ENCODE peak calls at places on chromosomes 12 and 14, in nine cellular contexts. Q, R, M, O, C, X, B, L and E are unnamed samples.

GRCh38 chr14:66117600-66117999 is 368.6 kb upstream of the CCDC196 start:
- DNase-seq in R (no peak), X (no peak), L (no peak), B (no peak), M (no peak), O (peak), C (no peak), Q (peak), E (no peak)

GRCh38 chr12:93790472-93791152 is 113.4 kb downstream of the CRADD start:
- DNase-seq in O (no peak), L (no peak), Q (peak), X (no peak), C (no peak), B (no peak), M (no peak), R (no peak), E (no peak)

GRCh38 chr14:55133416-55133815 is 4.4 kb downstream of the LGALS3 start:
- DNase-seq in M (no peak), X (no peak), B (no peak), O (peak), L (no peak), Q (peak), C (no peak), R (no peak), E (no peak)

GRCh38 chr12:131941116-131941986 is 8.4 kb upstream of the EP400 start:
- DNase-seq in M (no peak), Q (no peak), R (peak), B (peak), O (no peak), C (peak), X (no peak), L (no peak), E (no peak)

GRCh38 chr12:53638057-53638456 is 11.9 kb upstream of the ATF7 start:
- DNase-seq in C (no peak), M (no peak), R (no peak), Q (no peak), L (no peak), B (no peak), O (no peak), X (no peak), E (no peak)

GRCh38 chr12:104578453-104578852 is 121.7 kb downstream of the CHST11 start:
- DNase-seq in O (peak), X (no peak), L (no peak), R (no peak), C (no peak), B (no peak), Q (peak), M (no peak), E (no peak)

GRCh38 chr14:67068246-67068645 is 121.0 kb upstream of the GARIN2 start:
- DNase-seq in C (no peak), R (no peak), X (no peak), Q (peak), M (no peak), L (no peak), O (no peak), B (no peak), E (no peak)

GRCh38 chr14:80926706-80927384 is 14.7 kb downstream of the CEP128 start:
- DNase-seq in O (no peak), R (no peak), B (no peak), L (no peak), M (no peak), Q (peak), X (no peak), C (no peak), E (no peak)

GRCh38 chr12:23621910-23622309 is 327.6 kb downstream of the SOX5 start:
- DNase-seq in L (no peak), B (no peak), Q (no peak), O (no peak), M (no peak), R (no peak), X (no peak), C (no peak), E (no peak)

GRCh38 chr14:79442776-79443175 is 768.5 kb downstream of the DIO2 start:
- DNase-seq in C (no peak), L (no peak), M (no peak), B (no peak), Q (no peak), X (no peak), R (no peak), O (no peak), E (no peak)

GRCh38 chr14:89915114-89915878 is 39.2 kb downstream of the EFCAB11 start:
- DNase-seq in Q (peak), B (peak), O (peak), C (peak), L (no peak), M (peak), R (no peak), X (peak), E (no peak)

GRCh38 chr12:62911288-62911687 is 23.7 kb downstream of the PPM1H start:
- DNase-seq in X (no peak), R (no peak), C (no peak), M (no peak), Q (no peak), L (no peak), B (no peak), O (no peak), E (no peak)

GRCh38 chr12:62912644-62913043 is 22.3 kb downstream of the PPM1H start:
- DNase-seq in X (no peak), C (no peak), M (no peak), B (no peak), Q (no peak), O (no peak), L (no peak), R (no peak), E (no peak)

GRCh38 chr12:62909340-62909739 is 25.6 kb downstream of the PPM1H start:
- DNase-seq in B (no peak), L (no peak), M (no peak), C (no peak), Q (no peak), R (no peak), O (no peak), X (no peak), E (no peak)

GRCh38 chr12:62908667-62909066 is 26.3 kb downstream of the PPM1H start:
- DNase-seq in M (no peak), Q (no peak), B (no peak), C (no peak), X (no peak), L (no peak), R (no peak), O (no peak), E (no peak)

GRCh38 chr12:62910549-62911169 is 24.3 kb downstream of the PPM1H start:
- DNase-seq in X (no peak), B (no peak), M (no peak), O (no peak), L (no peak), C (no peak), R (no peak), Q (no peak), E (no peak)
- H3K27ac ChIP-seq in X (no peak), B (no peak), M (no peak), O (no peak), L (no peak), C (no peak), R (no peak), Q (no peak), E (no peak)

GRCh38 chr12:31749024-31749704 is 20.3 kb upstream of the AMN1 start:
- DNase-seq in O (peak), C (peak), L (peak), B (no peak), X (peak), R (no peak), Q (peak), M (no peak), E (no peak)
- H3K4me3 ChIP-seq in O (no peak), C (no peak), L (no peak), B (no peak), X (no peak), R (no peak), Q (no peak), M (no peak), E (no peak)

DNA sequence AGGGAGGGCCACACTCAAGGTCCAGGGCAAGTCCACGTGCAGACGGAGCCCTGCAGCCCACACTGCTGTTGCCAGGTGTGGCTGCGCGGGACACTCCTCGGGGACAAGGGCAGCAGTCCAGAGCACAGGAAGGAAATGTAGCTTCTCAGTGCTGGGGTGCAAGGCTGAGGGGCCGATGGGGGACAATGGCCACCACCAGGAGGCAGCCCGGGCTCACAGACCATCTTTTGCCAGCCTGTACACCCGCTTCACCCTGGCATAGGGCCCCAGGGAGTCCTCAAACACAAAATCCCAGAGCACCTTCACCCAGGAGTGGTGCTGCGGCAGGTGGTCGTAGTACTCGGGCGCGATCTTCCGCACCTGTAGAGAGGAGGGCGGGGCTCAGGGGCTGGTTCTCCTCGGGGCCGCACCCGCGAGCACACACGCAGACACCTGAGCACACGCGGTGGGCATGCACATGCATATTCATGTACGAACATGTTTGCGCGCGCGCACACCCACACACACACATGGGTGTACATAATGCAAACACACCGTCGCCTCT is 12.8 kb downstream of the DEGS2 start:
- DNase-seq in L (no peak), M (no peak), B (no peak), C (peak), X (no peak), O (no peak), R (no peak), Q (no peak), E (no peak)
- TF ChIP-seq POLR2A in L (no peak), M (no peak), B (no peak), C (no peak), X (no peak), O (no peak), R (no peak), Q (no peak), E (no peak)

DNA sequence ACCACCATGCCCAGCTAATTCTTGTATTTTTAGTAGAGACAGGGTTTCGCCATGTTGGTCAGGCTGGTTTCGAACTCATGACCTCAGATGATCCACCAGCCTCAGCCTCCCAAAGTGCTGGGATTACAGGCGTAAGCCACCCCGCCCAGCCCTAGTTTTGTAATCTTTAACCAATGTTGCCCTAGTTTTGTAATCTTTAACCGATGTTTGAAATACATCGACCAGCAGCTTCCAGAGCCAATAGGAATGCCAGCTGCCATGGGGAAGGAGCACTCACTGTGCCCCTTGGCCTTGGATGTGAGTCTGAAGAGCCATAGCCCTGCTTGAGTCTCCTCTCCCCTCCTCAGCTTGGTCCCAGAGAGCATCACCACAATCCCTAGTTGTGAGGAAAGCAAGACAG is 209.3 kb upstream of the RGS6 start:
- DNase-seq in B (no peak), R (no peak), Q (no peak), X (no peak), M (no peak), L (no peak), C (no peak), O (no peak), E (no peak)
- H3K27ac ChIP-seq in B (no peak), R (no peak), Q (no peak), X (no peak), M (no peak), L (no peak), C (no peak), O (no peak), E (no peak)

GRCh38 chr12:68405292-68405900 is 73.2 kb upstream of the MDM1 start:
- DNase-seq in L (no peak), M (no peak), R (no peak), C (no peak), X (no peak), Q (no peak), O (peak), B (no peak), E (no peak)
- H3K4me3 ChIP-seq in L (no peak), M (no peak), R (no peak), C (no peak), X (no peak), Q (no peak), O (no peak), B (no peak), E (no peak)

DNA sequence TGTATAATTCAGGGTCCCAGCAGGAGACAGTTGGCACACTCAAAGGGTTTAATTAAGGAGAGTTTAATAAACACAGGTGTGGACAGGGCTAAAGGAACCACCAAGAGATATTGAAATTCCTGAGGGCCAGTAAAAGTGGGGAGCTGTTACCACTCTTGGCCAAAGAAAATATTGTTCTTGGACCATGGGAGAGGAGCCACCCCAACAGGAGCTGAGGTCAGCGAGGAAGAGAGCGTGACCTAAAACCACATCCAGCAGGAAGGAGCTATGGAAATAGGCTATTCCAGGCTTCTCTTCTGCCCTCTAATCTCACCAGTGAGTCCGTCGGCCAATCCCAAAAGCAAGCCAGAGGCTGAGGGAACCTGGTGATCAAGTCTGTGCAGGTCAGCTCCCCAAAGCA is 390.8 kb downstream of the MED13L start:
- DNase-seq in Q (no peak), B (no peak), L (no peak), R (no peak), O (no peak), X (no peak), M (no peak), C (no peak), E (no peak)
- TF ChIP-seq POLR2A in Q (no peak), B (no peak), L (no peak), R (no peak), O (no peak), X (no peak), M (no peak), C (no peak), E (no peak)

DNA sequence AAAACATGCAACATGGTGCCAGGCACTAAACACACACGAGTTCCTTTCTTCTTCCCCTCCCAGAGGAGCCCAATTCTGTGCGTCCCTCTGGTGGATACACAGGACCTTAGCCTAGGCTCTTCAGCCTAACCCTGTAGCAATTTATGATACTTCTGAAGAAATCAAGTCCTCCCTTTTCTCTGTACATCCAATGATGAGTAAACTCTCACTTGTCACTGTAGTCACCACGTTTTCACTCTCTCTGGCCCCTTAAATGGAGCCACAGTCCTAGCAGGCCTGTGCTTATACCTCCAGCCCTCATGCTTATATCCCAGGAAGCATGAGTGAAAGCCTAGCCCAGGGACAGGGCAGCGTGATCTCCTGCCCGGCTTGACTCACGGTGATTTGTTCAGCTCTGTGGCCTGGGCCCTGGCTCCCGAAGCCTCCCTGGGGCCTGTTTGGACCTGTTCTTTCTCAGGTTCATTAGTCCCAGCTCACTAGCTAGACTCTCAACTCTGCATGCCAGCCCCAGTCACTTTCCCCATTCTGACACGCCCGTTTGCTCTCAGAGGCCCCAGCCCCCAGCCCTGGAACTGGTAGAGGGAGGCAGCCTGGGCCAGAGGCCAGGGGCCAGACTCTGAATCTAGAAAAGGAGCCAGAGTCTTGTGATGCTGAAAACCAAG is 24.1 kb upstream of the PLEKHG3 start:
- DNase-seq in Q (no peak), X (no peak), C (no peak), L (no peak), B (no peak), R (no peak), M (no peak), O (no peak), E (no peak)
- H3K27ac ChIP-seq in Q (no peak), X (no peak), C (no peak), L (no peak), B (peak), R (peak), M (peak), O (no peak), E (peak)

DNA sequence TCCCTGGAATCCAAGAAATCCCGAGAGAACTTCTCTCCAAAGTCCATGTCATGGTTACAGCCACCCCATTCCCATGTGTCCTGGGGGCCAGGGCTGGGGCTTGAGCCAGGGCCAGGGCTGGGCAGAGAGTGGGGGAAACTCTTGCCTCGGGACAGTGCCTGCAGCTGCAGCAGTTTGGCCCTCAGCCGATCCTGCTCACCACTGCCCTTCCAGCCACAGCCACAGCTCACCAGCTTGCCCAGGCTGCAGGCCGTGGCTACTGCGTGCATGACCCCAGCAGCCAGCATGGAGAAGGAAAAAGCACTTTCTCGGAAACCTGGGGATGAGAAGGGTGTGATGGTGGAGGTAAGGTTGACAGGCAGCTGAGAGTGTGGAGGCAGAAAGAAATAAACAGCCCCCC is 3.5 kb downstream of the WNT10B start:
- DNase-seq in O (no peak), Q (no peak), M (no peak), R (no peak), L (no peak), X (no peak), C (no peak), B (no peak), E (no peak)
- H3K4me3 ChIP-seq in O (no peak), Q (no peak), M (no peak), R (no peak), L (no peak), X (no peak), C (no peak), B (no peak), E (no peak)